ENCODE peak calls at places on chromosome 12, in seven cellular contexts. O is mesendoderm, Q is neuronal stem cell, U is IMR-90, K is mesenchymal stem cell, G is H1, P is H9. A is an unnamed sample.

GRCh38 chr12:110689002-110689600 is at the start of gene HVCN1:
- DNase-seq in P (peak; percentile 82), U (no peak), G (peak; percentile 85), K (peak; percentile 40), O (no peak), Q (peak; percentile 57), A (peak; percentile 42)

GRCh38 chr12:19915392-19916192 is 452.7 kb upstream of the PDE3A start:
- DNase-seq in O (peak; percentile 43), G (no peak), U (peak; percentile 44), K (peak; percentile 68), P (no peak), Q (peak; percentile 40), A (peak; percentile 49)

GRCh38 chr12:32641287-32641901 is 37.7 kb upstream of the DNM1L start:
- DNase-seq in K (no peak), Q (no peak), P (no peak), O (no peak), U (no peak), G (no peak), A (no peak)

GRCh38 chr12:27975222-27976136 is 2.9 kb upstream of the PTHLH start:
- DNase-seq in Q (peak; percentile 47), U (peak; percentile 72), G (peak; percentile 78), P (peak; percentile 81), O (peak; percentile 72), K (peak; percentile 72), A (peak; percentile 52)

GRCh38 chr12:104637616-104638015 is 180.9 kb downstream of the CHST11 start:
- DNase-seq in Q (no peak), O (no peak), P (no peak), U (no peak), G (no peak), K (no peak), A (no peak)

GRCh38 chr12:93733358-93733757 is 56.2 kb downstream of the CRADD start:
- DNase-seq in Q (no peak), O (no peak), P (no peak), G (no peak), K (no peak), U (no peak), A (no peak)

GRCh38 chr12:47207829-47208248 is 128.1 kb upstream of the AMIGO2 start:
- DNase-seq in U (no peak), O (no peak), G (no peak), P (no peak), K (no peak), Q (no peak), A (no peak)

GRCh38 chr12:40012709-40013108 is 93.2 kb downstream of the SLC2A13 start:
- DNase-seq in G (no peak), K (peak; percentile 60), O (peak; percentile 51), U (peak; percentile 3), P (no peak), Q (no peak), A (no peak)

GRCh38 chr12:62686938-62687337 is 220.3 kb downstream of the MON2 start:
- DNase-seq in P (no peak), U (no peak), O (no peak), K (no peak), G (no peak), Q (no peak), A (no peak)

GRCh38 chr12:47802312-47802711 is 17.4 kb downstream of the HDAC7 start:
- DNase-seq in O (peak; percentile 68), P (no peak), G (no peak), Q (no peak), K (no peak), U (no peak), A (no peak)

GRCh38 chr12:111454311-111454710 is 48.6 kb downstream of the SH2B3 start:
- DNase-seq in O (no peak), K (no peak), G (peak; percentile 31), U (no peak), Q (no peak), P (no peak), A (no peak)

GRCh38 chr12:52203126-52203921 is 11.5 kb upstream of the KRT80 start:
- DNase-seq in K (peak; percentile 71), Q (no peak), G (no peak), O (peak; percentile 69), P (no peak), U (peak; percentile 77), A (peak; percentile 76)

GRCh38 chr12:101230547-101230946 is 20.5 kb upstream of the SLC5A8 start:
- DNase-seq in O (peak; percentile 35), K (peak; percentile 48), Q (no peak), U (peak; percentile 65), P (no peak), G (no peak), A (peak; percentile 19)

GRCh38 chr12:56086096-56086495 is 6.1 kb downstream of the ERBB3 start:
- DNase-seq in P (no peak), Q (no peak), U (no peak), K (no peak), G (no peak), O (peak; percentile 42), A (peak; percentile 98)

GRCh38 chr12:98635657-98636323 is 8.8 kb downstream of the IKBIP start:
- DNase-seq in Q (no peak), G (no peak), O (peak; percentile 12), K (peak; percentile 59), U (peak; percentile 77), P (no peak), A (peak; percentile 81)

GRCh38 chr12:29739279-29739991 is 44.3 kb downstream of the TMTC1 start:
- DNase-seq in P (no peak), G (no peak), O (no peak), U (peak; percentile 93), K (peak; percentile 58), Q (no peak), A (no peak)

GRCh38 chr12:5022465-5023061 is 21.1 kb upstream of the KCNA5 start:
- DNase-seq in G (peak; percentile 69), O (peak; percentile 77), Q (peak; percentile 61), U (peak; percentile 36), K (peak; percentile 10), P (peak; percentile 87), A (peak; percentile 87)

GRCh38 chr12:94037444-94037843 is 110.9 kb upstream of the PLXNC1 start:
- DNase-seq in Q (no peak), U (no peak), K (no peak), G (no peak), O (no peak), P (no peak), A (no peak)

GRCh38 chr12:26807292-26807691 is 25.7 kb downstream of the ITPR2 start:
- DNase-seq in K (no peak), O (no peak), G (no peak), U (no peak), Q (no peak), P (no peak), A (peak; percentile 90)

GRCh38 chr12:103771466-103771865 is 69.6 kb downstream of the NT5DC3 start:
- DNase-seq in O (peak; percentile 84), Q (no peak), K (peak; percentile 60), U (peak; percentile 44), P (peak; percentile 81), G (peak; percentile 76), A (peak; percentile 29)

GRCh38 chr12:60227916-60228315 is 632.1 kb downstream of the SLC16A7 start:
- DNase-seq in Q (no peak), G (no peak), U (no peak), K (no peak), P (no peak), O (no peak), A (no peak)

GRCh38 chr12:19967486-19967885 is 400.9 kb upstream of the PDE3A start:
- DNase-seq in G (no peak), K (peak; percentile 96), P (no peak), Q (no peak), U (peak; percentile 96), O (peak; percentile 69), A (peak; percentile 72)

GRCh38 chr12:10151621-10152020 is 20.3 kb downstream of the OLR1 start:
- DNase-seq in Q (no peak), K (no peak), U (no peak), P (no peak), O (no peak), G (no peak), A (peak; percentile 77)

GRCh38 chr12:124125472-124125871 is 152.5 kb downstream of the ZNF664 start:
- DNase-seq in O (no peak), P (no peak), K (peak; percentile 27), Q (no peak), U (no peak), G (no peak), A (no peak)

DNA sequence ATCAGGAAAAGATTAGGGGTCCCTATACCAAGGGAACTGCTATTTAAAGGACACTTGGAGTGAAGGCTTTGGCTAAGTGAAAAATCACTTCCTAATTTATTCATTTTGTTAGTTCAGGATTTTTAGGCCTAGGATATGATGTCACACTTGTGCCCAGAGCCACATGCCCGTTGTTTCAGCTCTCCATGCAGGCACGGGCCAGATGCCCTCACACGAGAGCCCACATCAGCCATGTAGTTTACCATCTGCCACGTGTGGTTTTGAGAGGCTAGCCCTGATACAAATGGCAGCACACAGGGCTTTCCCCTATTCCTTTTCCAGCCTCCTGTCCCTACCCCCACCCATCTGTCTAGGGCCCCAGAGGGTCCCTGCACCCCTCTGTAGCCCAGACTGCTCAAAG is 11.9 kb upstream of the LRP1-AS start:
- DNase-seq in U (no peak), G (no peak), K (no peak), O (no peak), P (no peak), Q (no peak), A (no peak)
- H2AK5ac ChIP-seq in U (no peak overlapping the region), G (no peak overlapping the region), K (no peak overlapping the region), O (no peak overlapping the region), P (no peak overlapping the region), Q (no peak overlapping the region), A (no peak overlapping the region)

DNA sequence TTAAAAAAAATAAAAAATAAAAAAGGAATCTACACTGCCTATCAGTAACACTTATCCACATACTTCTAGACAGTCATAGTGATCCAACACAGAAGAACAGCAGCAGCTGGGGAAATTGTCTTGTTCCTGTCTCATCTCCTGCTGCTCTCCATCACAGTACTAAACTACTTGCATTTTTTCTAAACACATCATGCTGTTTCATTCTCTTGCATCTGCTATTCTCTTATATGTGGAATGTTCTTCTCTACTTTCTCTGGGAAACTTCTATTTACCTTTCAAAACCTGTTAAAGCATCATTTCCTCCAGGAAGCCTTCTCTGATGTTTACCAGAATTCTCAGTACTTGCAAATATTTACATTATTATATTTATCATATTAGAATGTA is 57.0 kb downstream of the ATF7 start:
- DNase-seq in P (no peak), G (no peak), Q (no peak), O (peak; percentile 27), U (peak; percentile 80), K (peak; percentile 80), A (no peak)
- H3K9ac ChIP-seq in P (no peak overlapping the region), G (no peak overlapping the region), Q (no peak overlapping the region), O (no peak overlapping the region), U (no peak overlapping the region), K (no peak overlapping the region), A (no peak overlapping the region)

GRCh38 chr12:23851602-23852001 is 97.9 kb downstream of the SOX5 start:
- DNase-seq in G (no peak), Q (no peak), O (no peak), P (no peak), K (no peak), U (no peak), A (no peak)

GRCh38 chr12:23853640-23854039 is 95.8 kb downstream of the SOX5 start:
- DNase-seq in U (no peak), G (no peak), K (no peak), P (no peak), Q (no peak), O (no peak), A (no peak)

GRCh38 chr12:23843958-23844357 is 105.5 kb downstream of the SOX5 start:
- DNase-seq in G (no peak), P (no peak), K (no peak), U (no peak), O (no peak), Q (no peak), A (no peak)

GRCh38 chr12:23847857-23848256 is 101.6 kb downstream of the SOX5 start:
- DNase-seq in P (no peak), U (no peak), K (no peak), Q (no peak), G (no peak), O (no peak), A (no peak)
- H2AK5ac ChIP-seq in P (no peak overlapping the region), U (no peak overlapping the region), K (no peak overlapping the region), Q (no peak overlapping the region), G (no peak overlapping the region), O (no peak overlapping the region), A (no peak overlapping the region)

GRCh38 chr12:68538722-68539614 is 71.7 kb upstream of the RAP1B start:
- DNase-seq in O (peak; percentile 87), K (peak; percentile 58), U (peak; percentile 26), G (peak; percentile 51), Q (no peak), P (peak; percentile 82), A (no peak)
- H3K9ac ChIP-seq in O (no peak overlapping the region), K (peak overlapping the region; percentile 95), U (no peak overlapping the region), G (no peak overlapping the region), Q (no peak overlapping the region), P (no peak overlapping the region), A (no peak overlapping the region)

A was measured in trophoblast cell.